ENCODE peak calls at places on chromosomes 16 and 17, in eight cellular contexts. R is sigmoid colon, K is H1, Y is stomach, U is transverse colon, E is A549, Z is tibial nerve, P is SK-N-SH. V is an unnamed sample.

GRCh38 chr17:13539421-13539820 is 62.3 kb downstream of the HS3ST3A1 start:
- DNase-seq in K (no peak), Y (no peak), P (no peak), E (no peak), U (no peak), R (no peak), Z (no peak), V (no peak)

GRCh38 chr16:27287887-27288286 is 19.3 kb upstream of the NSMCE1 start:
- DNase-seq in E (no peak), Z (no peak), K (no peak), U (no peak), P (no peak), R (no peak), Y (no peak), V (no peak)

GRCh38 chr16:66900721-66901441 is 17.8 kb downstream of the CDH16 start:
- DNase-seq in Y (no peak), E (no peak), K (no peak), R (no peak), Z (no peak), U (peak), P (peak), V (peak)

GRCh38 chr17:3704931-3705717 is 9.2 kb upstream of the P2RX5 start:
- DNase-seq in P (no peak), E (no peak), K (no peak), Z (no peak), Y (no peak), R (no peak), U (no peak), V (no peak)

GRCh38 chr16:84963046-84963445 is 48.3 kb downstream of the ZDHHC7 start:
- DNase-seq in R (no peak), Y (no peak), E (no peak), K (no peak), U (no peak), Z (no peak), P (no peak), V (no peak)

GRCh38 chr16:58499615-58500328 is at the start of gene NDRG4:
- DNase-seq in K (peak), Z (no peak), Y (peak), U (peak), E (peak), P (peak), R (peak), V (no peak)

GRCh38 chr17:32921013-32921412 is 6.9 kb upstream of the TMEM98 start:
- DNase-seq in P (no peak), Z (no peak), R (no peak), K (no peak), U (no peak), E (no peak), Y (peak), V (no peak)

GRCh38 chr17:4636474-4637100 is 4.9 kb downstream of the ALOX15 start:
- DNase-seq in U (no peak), P (no peak), R (no peak), K (no peak), Y (no peak), E (no peak), Z (no peak), V (no peak)

GRCh38 chr16:54815177-54815576 is 115.5 kb upstream of the IRX5 start:
- DNase-seq in K (no peak), P (no peak), Z (no peak), E (no peak), Y (no peak), U (no peak), R (no peak), V (no peak)

GRCh38 chr17:19546289-19547065 is 12.8 kb downstream of the SLC47A1 start:
- DNase-seq in E (no peak), K (no peak), Z (no peak), U (peak), P (no peak), R (peak), Y (peak), V (no peak)

GRCh38 chr16:11412175-11412904 is 67.1 kb downstream of the RMI2 start:
- DNase-seq in Z (no peak), K (no peak), R (no peak), P (no peak), Y (no peak), U (no peak), E (no peak), V (no peak)

GRCh38 chr16:20678242-20678641 is 19.2 kb downstream of the ACSM1 start:
- DNase-seq in U (no peak), K (no peak), R (no peak), Z (no peak), E (no peak), P (no peak), Y (no peak), V (no peak)

GRCh38 chr17:80941743-80942211 is 49.9 kb upstream of the CHMP6 start:
- DNase-seq in R (peak), Y (no peak), E (no peak), P (no peak), Z (no peak), U (no peak), K (no peak), V (peak)

GRCh38 chr17:80939151-80940145 is 52.2 kb upstream of the CHMP6 start:
- DNase-seq in Y (no peak), K (no peak), P (no peak), R (peak), Z (no peak), U (no peak), E (no peak), V (no peak)

GRCh38 chr17:80941171-80941570 is 50.5 kb upstream of the CHMP6 start:
- DNase-seq in U (no peak), Y (no peak), P (peak), E (no peak), Z (no peak), R (peak), K (no peak), V (no peak)

GRCh38 chr17:80938556-80938955 is 53.1 kb upstream of the CHMP6 start:
- DNase-seq in P (no peak), K (no peak), U (no peak), Z (no peak), R (no peak), Y (no peak), E (no peak), V (no peak)

GRCh38 chr17:80940171-80941123 is 51.2 kb upstream of the CHMP6 start:
- DNase-seq in K (no peak), Z (no peak), U (no peak), Y (no peak), E (no peak), R (peak), P (no peak), V (no peak)
- TF ChIP-seq EP300 in K (no peak), Z (no peak), U (no peak), Y (no peak), E (no peak), R (no peak), P (no peak), V (no peak)

GRCh38 chr17:31224366-31224765 is 72.7 kb downstream of the OMG start:
- DNase-seq in Y (no peak), P (no peak), R (no peak), K (no peak), U (no peak), E (no peak), Z (no peak), V (no peak)
- TF ChIP-seq EP300 in Y (no peak), P (no peak), R (no peak), K (no peak), U (no peak), E (no peak), Z (no peak), V (no peak)

GRCh38 chr17:75975757-75976174 is 3.2 kb downstream of the ACOX1 start:
- DNase-seq in R (no peak), U (no peak), Y (no peak), E (no peak), P (no peak), Z (no peak), K (no peak), V (no peak)
- TF ChIP-seq EP300 in R (no peak), U (no peak), Y (no peak), E (no peak), P (no peak), Z (no peak), K (no peak), V (no peak)

GRCh38 chr17:44038604-44039007 is 23.8 kb upstream of the TMEM101 start:
- DNase-seq in U (no peak), P (peak), K (no peak), R (no peak), E (no peak), Z (no peak), Y (no peak), V (no peak)
- TF ChIP-seq EP300 in U (no peak), P (no peak), K (no peak), R (no peak), E (no peak), Z (no peak), Y (no peak), V (no peak)

GRCh38 chr17:9339958-9340357 is 235.7 kb downstream of the STX8 start:
- DNase-seq in Z (no peak), P (no peak), U (no peak), Y (no peak), K (no peak), R (no peak), E (no peak), V (no peak)
- TF ChIP-seq EP300 in Z (no peak), P (no peak), U (no peak), Y (no peak), K (no peak), R (no peak), E (no peak), V (no peak)

V was measured in ovary.